ENCODE peak calls at places on chromosomes 13 and 19, in four cellular contexts. B is K562, S is HEK293T, U is HepG2. R is an unnamed sample.

GRCh38 chr19:32708457-32708856 is 11.1 kb upstream of the TDRD12 start:
- DNase-seq in B (no peak), S (no peak), U (no peak), R (no peak)

GRCh38 chr13:48214519-48215121 is 18.4 kb upstream of the ITM2B start:
- DNase-seq in B (no peak), S (no peak), U (no peak), R (no peak)

GRCh38 chr19:50500060-50500752 is 10.8 kb downstream of the JOSD2 start:
- DNase-seq in B (peak), S (no peak), U (no peak), R (peak)

GRCh38 chr13:52158629-52159158 is 703 bp downstream of the NEK3 start:
- DNase-seq in B (peak), S (peak), U (no peak), R (no peak)

GRCh38 chr19:17097593-17098126 is 22.1 kb downstream of the MYO9B start:
- DNase-seq in B (peak), S (no peak), U (peak), R (no peak)

GRCh38 chr13:113390874-113391497 is 27.1 kb upstream of the GRTP1 start:
- DNase-seq in B (no peak), S (no peak), U (no peak), R (peak)

GRCh38 chr13:38180100-38180499 is 169.6 kb upstream of the UFM1 start:
- DNase-seq in B (no peak), S (no peak), U (no peak), R (no peak)

GRCh38 chr19:14150041-14150769 is 13.8 kb upstream of the ASF1B start:
- DNase-seq in B (no peak), S (no peak), U (no peak), R (no peak)

GRCh38 chr13:65036999-65037398 is 2193.1 kb downstream of the PCDH9 start:
- DNase-seq in B (no peak), S (no peak), U (no peak), R (no peak)

GRCh38 chr19:29084266-29084665 is 128.7 kb downstream of the UQCRFS1 start:
- DNase-seq in B (peak), S (peak), U (no peak), R (peak)
- TF ChIP-seq ELF4 in B (no peak), S (no peak), U (no peak), R (no peak)

GRCh38 chr13:25980255-25980654 is 71.6 kb downstream of the SHISA2 start:
- DNase-seq in B (no peak), S (peak), U (peak), R (peak)
- TF ChIP-seq ELF4 in B (no peak), S (no peak), U (no peak), R (no peak)

GRCh38 chr19:45403272-45403671 is 1.6 kb downstream of the PPP1R13L start:
- DNase-seq in B (no peak), S (no peak), U (no peak), R (no peak)
- TF ChIP-seq ELF4 in B (no peak), S (no peak), U (no peak), R (no peak)

GRCh38 chr19:40443930-40444180 is 280 bp downstream of the SERTAD3 start:
- DNase-seq in B (no peak), S (no peak), U (no peak), R (no peak)
- TF ChIP-seq ELF4 in B (no peak), S (no peak), U (no peak), R (no peak)

R was measured in WTC11.